ENCODE peak calls at places on chromosomes 1 and 21, in four cellular contexts. One of them, this sample, is unnamed.

GRCh38 chr1:218823291-218823900 is 350.3 kb upstream of the LYPLAL1 start:
- DNase-seq in transverse colon: no peak
- DNase-seq in GM12865: no peak
- DNase-seq in fibroblast of lung: peak
- DNase-seq in this sample: no peak

GRCh38 chr1:30051777-30052176 is 671.6 kb downstream of the MATN1 start:
- DNase-seq in fibroblast of lung: no peak
- DNase-seq in GM12865: no peak
- DNase-seq in transverse colon: no peak
- DNase-seq in this sample: no peak

GRCh38 chr1:116853680-116854191 is 56.0 kb upstream of the PTGFRN start:
- DNase-seq in transverse colon: peak
- DNase-seq in GM12865: peak
- DNase-seq in fibroblast of lung: peak
- DNase-seq in this sample: no peak

GRCh38 chr1:7317888-7318287 is 453.2 kb upstream of the VAMP3 start:
- DNase-seq in transverse colon: peak
- DNase-seq in fibroblast of lung: no peak
- DNase-seq in GM12865: no peak
- DNase-seq in this sample: no peak

GRCh38 chr21:36741506-36741905 is 42.6 kb downstream of the SIM2 start:
- DNase-seq in fibroblast of lung: no peak
- DNase-seq in GM12865: no peak
- DNase-seq in transverse colon: no peak
- DNase-seq in this sample: no peak

GRCh38 chr1:87598429-87598828 is 269.7 kb downstream of the LMO4 start:
- DNase-seq in transverse colon: no peak
- DNase-seq in GM12865: peak
- DNase-seq in fibroblast of lung: no peak
- DNase-seq in this sample: no peak

GRCh38 chr1:162902372-162902771 is 41.4 kb upstream of the CCDC190 start:
- DNase-seq in GM12865: no peak
- DNase-seq in transverse colon: no peak
- DNase-seq in fibroblast of lung: peak
- DNase-seq in this sample: no peak

GRCh38 chr1:153534933-153535663 is 693 bp downstream of the S100A6 start:
- DNase-seq in transverse colon: peak
- DNase-seq in fibroblast of lung: peak
- DNase-seq in GM12865: no peak
- DNase-seq in this sample: peak

GRCh38 chr1:201222125-201222524 is 31.5 kb downstream of the IGFN1 start:
- DNase-seq in fibroblast of lung: no peak
- DNase-seq in GM12865: no peak
- DNase-seq in transverse colon: peak
- DNase-seq in this sample: no peak

GRCh38 chr21:28402616-28402989 is 590.1 kb downstream of the LTN1 start:
- DNase-seq in transverse colon: no peak
- DNase-seq in fibroblast of lung: no peak
- DNase-seq in GM12865: no peak
- DNase-seq in this sample: no peak

GRCh38 chr1:56908619-56909340 is 54.2 kb downstream of the C8A start:
- DNase-seq in fibroblast of lung: peak
- DNase-seq in transverse colon: no peak
- DNase-seq in GM12865: no peak
- DNase-seq in this sample: no peak

GRCh38 chr1:238401138-238401537 is 510.4 kb upstream of the ZP4 start:
- DNase-seq in GM12865: no peak
- DNase-seq in fibroblast of lung: peak
- DNase-seq in transverse colon: no peak
- DNase-seq in this sample: no peak

GRCh38 chr1:238396140-238396539 is 505.4 kb upstream of the ZP4 start:
- DNase-seq in GM12865: no peak
- DNase-seq in transverse colon: no peak
- DNase-seq in fibroblast of lung: no peak
- DNase-seq in this sample: no peak

GRCh38 chr1:238404921-238405320 is 514.2 kb upstream of the ZP4 start:
- DNase-seq in GM12865: no peak
- DNase-seq in transverse colon: no peak
- DNase-seq in fibroblast of lung: no peak
- DNase-seq in this sample: no peak

GRCh38 chr1:238404506-238404905 is 513.8 kb upstream of the ZP4 start:
- DNase-seq in GM12865: no peak
- DNase-seq in fibroblast of lung: peak
- DNase-seq in transverse colon: no peak
- DNase-seq in this sample: no peak

DNA sequence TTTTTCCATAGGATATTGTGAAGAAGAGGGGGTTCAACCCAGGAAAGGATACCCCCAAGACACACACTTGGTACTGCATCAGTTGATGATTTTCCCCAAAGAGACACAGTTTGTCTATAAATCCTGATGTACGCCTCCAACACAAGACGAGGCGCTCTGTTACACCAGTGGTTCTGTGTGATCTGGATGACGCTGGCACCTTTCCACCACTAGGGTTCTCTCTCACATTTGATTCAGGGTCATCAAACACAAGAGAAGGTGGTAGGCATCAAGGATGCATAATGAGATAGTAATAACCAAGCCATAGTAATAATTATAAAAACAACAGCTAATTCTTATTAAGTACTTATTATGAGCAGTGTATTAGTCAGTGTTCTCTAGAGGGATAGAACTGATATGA is 508.8 kb upstream of the ZP4 start:
- DNase-seq in transverse colon: no peak
- DNase-seq in fibroblast of lung: no peak
- DNase-seq in GM12865: no peak
- DNase-seq in this sample: no peak
- TF ChIP-seq CTCF in transverse colon: no peak
- TF ChIP-seq CTCF in fibroblast of lung: no peak
- TF ChIP-seq CTCF in GM12865: no peak
- TF ChIP-seq CTCF in this sample: no peak

GRCh38 chr1:18794066-18794465 is 65.4 kb downstream of the TAS1R2 start:
- DNase-seq in transverse colon: no peak
- DNase-seq in fibroblast of lung: no peak
- DNase-seq in GM12865: peak
- DNase-seq in this sample: no peak

GRCh38 chr1:18793164-18793563 is 66.3 kb downstream of the TAS1R2 start:
- DNase-seq in fibroblast of lung: no peak
- DNase-seq in transverse colon: no peak
- DNase-seq in GM12865: no peak
- DNase-seq in this sample: no peak

GRCh38 chr1:18792747-18793146 is 66.7 kb downstream of the TAS1R2 start:
- DNase-seq in GM12865: no peak
- DNase-seq in fibroblast of lung: no peak
- DNase-seq in transverse colon: no peak
- DNase-seq in this sample: no peak

GRCh38 chr1:18795002-18795689 is 64.3 kb downstream of the TAS1R2 start:
- DNase-seq in transverse colon: no peak
- DNase-seq in GM12865: no peak
- DNase-seq in fibroblast of lung: no peak
- DNase-seq in this sample: no peak

DNA sequence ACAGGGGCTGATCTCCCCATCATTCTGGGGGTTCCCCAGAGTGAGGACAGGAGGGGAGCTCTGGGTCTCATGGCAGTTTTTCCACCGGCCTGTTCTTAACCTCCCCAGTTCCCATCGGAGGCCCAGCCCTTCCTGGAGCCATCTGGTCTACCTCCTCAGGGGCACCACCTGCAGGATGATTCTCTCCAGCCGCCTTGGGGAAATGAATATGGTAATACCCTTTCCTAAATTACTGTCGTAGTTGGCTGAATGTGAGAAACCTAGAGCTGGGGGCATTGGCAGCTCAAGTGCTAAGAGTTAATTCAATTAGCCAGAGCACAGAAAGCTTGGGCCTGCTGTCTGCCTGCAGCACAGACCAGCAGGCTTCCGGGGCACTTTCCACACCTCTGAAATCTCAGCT is 64.9 kb downstream of the TAS1R2 start:
- DNase-seq in GM12865: peak
- DNase-seq in transverse colon: no peak
- DNase-seq in fibroblast of lung: no peak
- DNase-seq in this sample: no peak
- TF ChIP-seq CTCF in GM12865: no peak
- TF ChIP-seq CTCF in transverse colon: no peak
- TF ChIP-seq CTCF in fibroblast of lung: no peak
- TF ChIP-seq CTCF in this sample: no peak

GRCh38 chr1:187413770-187414169 is 585.0 kb downstream of the PLA2G4A start:
- DNase-seq in transverse colon: no peak
- DNase-seq in fibroblast of lung: peak
- DNase-seq in GM12865: no peak
- DNase-seq in this sample: no peak
- TF ChIP-seq CTCF in transverse colon: no peak
- TF ChIP-seq CTCF in fibroblast of lung: peak
- TF ChIP-seq CTCF in GM12865: no peak
- TF ChIP-seq CTCF in this sample: no peak

DNA sequence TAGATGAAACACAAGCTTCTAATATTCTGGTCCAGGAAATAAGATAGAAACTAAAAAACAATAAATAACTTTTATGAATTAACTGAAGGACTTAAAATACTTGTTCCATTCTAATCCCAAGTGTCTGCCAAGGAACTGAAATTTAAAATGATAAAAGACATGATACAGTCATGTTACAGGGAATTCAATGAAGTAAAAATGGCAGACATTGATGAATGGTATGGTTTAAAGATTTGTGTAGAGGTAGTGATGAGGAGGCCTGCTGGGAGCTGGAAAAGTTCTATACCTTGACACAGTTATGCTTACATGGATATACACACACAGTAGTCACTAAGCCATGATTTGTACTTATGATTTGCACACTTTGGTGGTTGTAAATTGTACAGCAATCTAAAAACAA is 2.1 kb upstream of the UBR4 start:
- DNase-seq in GM12865: no peak
- DNase-seq in transverse colon: no peak
- DNase-seq in fibroblast of lung: no peak
- DNase-seq in this sample: no peak
- TF ChIP-seq CTCF in GM12865: no peak
- TF ChIP-seq CTCF in transverse colon: no peak
- TF ChIP-seq CTCF in fibroblast of lung: no peak
- TF ChIP-seq CTCF in this sample: no peak

DNA sequence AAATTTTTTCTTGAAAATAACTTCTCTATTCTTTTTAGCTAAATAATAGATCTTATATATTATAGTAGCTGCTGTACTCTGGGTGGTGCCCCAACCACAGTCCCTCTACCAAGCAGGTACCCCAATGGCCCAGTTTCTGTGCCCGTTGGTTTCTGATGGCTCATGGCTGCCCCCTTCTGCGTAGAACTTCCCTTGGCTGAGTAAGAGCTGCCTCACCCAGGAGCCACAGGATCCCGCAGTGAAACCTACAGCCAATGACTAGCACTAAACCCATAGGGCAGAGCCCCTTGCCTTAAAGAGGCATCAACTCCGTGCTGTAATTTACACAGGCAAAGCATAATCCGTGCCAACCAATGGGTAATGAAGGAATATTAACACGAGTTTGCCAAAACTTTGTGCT is 247.5 kb downstream of the USH2A start:
- DNase-seq in transverse colon: no peak
- DNase-seq in fibroblast of lung: no peak
- DNase-seq in GM12865: no peak
- DNase-seq in this sample: no peak
- TF ChIP-seq CTCF in transverse colon: no peak
- TF ChIP-seq CTCF in fibroblast of lung: no peak
- TF ChIP-seq CTCF in GM12865: no peak
- TF ChIP-seq CTCF in this sample: no peak

DNA sequence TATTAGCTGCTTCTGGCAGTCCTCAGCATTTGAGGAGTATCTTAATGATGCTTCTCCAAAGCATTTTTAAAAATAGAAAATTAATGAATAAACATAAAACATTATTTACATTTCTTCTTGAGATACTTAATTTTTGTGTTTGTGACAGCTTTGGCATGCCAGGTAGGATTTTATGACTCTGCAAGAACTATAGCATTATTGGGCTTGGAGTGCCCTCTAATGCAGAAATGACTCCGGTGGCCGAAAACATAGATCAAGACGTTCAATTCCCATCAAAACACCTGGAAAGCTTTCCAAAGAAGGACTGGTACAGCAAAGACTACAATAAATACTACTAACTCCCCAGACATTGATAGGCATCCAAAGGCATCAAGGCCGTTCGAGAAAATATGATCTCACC is 366.4 kb upstream of the CXADR start:
- DNase-seq in transverse colon: no peak
- DNase-seq in GM12865: no peak
- DNase-seq in fibroblast of lung: no peak
- DNase-seq in this sample: no peak
- TF ChIP-seq CTCF in transverse colon: peak
- TF ChIP-seq CTCF in GM12865: no peak
- TF ChIP-seq CTCF in fibroblast of lung: no peak
- TF ChIP-seq CTCF in this sample: no peak

GRCh38 chr1:215517441-215517891 is 49.6 kb upstream of the KCTD3 start:
- DNase-seq in GM12865: no peak
- DNase-seq in transverse colon: no peak
- DNase-seq in fibroblast of lung: peak
- DNase-seq in this sample: no peak
- TF ChIP-seq CTCF in GM12865: no peak
- TF ChIP-seq CTCF in transverse colon: no peak
- TF ChIP-seq CTCF in fibroblast of lung: peak
- TF ChIP-seq CTCF in this sample: no peak

GRCh38 chr1:181583598-181583997 is 100.3 kb downstream of the CACNA1E start:
- DNase-seq in fibroblast of lung: no peak
- DNase-seq in GM12865: no peak
- DNase-seq in transverse colon: peak
- DNase-seq in this sample: no peak
- TF ChIP-seq CTCF in fibroblast of lung: no peak
- TF ChIP-seq CTCF in GM12865: no peak
- TF ChIP-seq CTCF in transverse colon: peak
- TF ChIP-seq CTCF in this sample: no peak

GRCh38 chr1:39182804-39183203 is 21.7 kb upstream of the MACF1 start:
- DNase-seq in GM12865: no peak
- DNase-seq in fibroblast of lung: no peak
- DNase-seq in transverse colon: no peak
- DNase-seq in this sample: no peak

GRCh38 chr1:39184354-39184818 is 20.1 kb upstream of the MACF1 start:
- DNase-seq in transverse colon: no peak
- DNase-seq in GM12865: no peak
- DNase-seq in fibroblast of lung: no peak
- DNase-seq in this sample: peak

GRCh38 chr1:39187276-39188046 is 17.0 kb upstream of the MACF1 start:
- DNase-seq in transverse colon: no peak
- DNase-seq in GM12865: no peak
- DNase-seq in fibroblast of lung: no peak
- DNase-seq in this sample: no peak

GRCh38 chr1:39181311-39181710 is 23.2 kb upstream of the MACF1 start:
- DNase-seq in fibroblast of lung: no peak
- DNase-seq in GM12865: no peak
- DNase-seq in transverse colon: no peak
- DNase-seq in this sample: no peak

GRCh38 chr1:39183503-39184353 is 20.8 kb upstream of the MACF1 start:
- DNase-seq in fibroblast of lung: peak
- DNase-seq in transverse colon: peak
- DNase-seq in GM12865: peak
- DNase-seq in this sample: peak
- TF ChIP-seq CTCF in fibroblast of lung: peak
- TF ChIP-seq CTCF in transverse colon: peak
- TF ChIP-seq CTCF in GM12865: peak
- TF ChIP-seq CTCF in this sample: peak

GRCh38 chr1:151006331-151007052 is at the start of gene MINDY1:
- DNase-seq in GM12865: peak
- DNase-seq in transverse colon: peak
- DNase-seq in fibroblast of lung: peak
- DNase-seq in this sample: peak
- TF ChIP-seq CTCF in GM12865: no peak
- TF ChIP-seq CTCF in transverse colon: peak
- TF ChIP-seq CTCF in fibroblast of lung: peak
- TF ChIP-seq CTCF in this sample: no peak